ENCODE peak calls at places on chromosomes 2 and 18, in seven cellular contexts. J, B, U, T, V, Q and W are unnamed samples.

GRCh38 chr2:148177559-148177958 is 156.7 kb downstream of the MBD5 start:
- DNase-seq in J (no peak), B (no peak), U (no peak), T (no peak), V (no peak), Q (no peak), W (no peak)

GRCh38 chr2:28334527-28334891 is 58.1 kb upstream of the FOSL2 start:
- DNase-seq in J (no peak), B (no peak), U (no peak), T (no peak), V (no peak), Q (peak; percentile 39), W (no peak)

GRCh38 chr2:37417321-37417720 is 72.9 kb downstream of the QPCT start:
- DNase-seq in J (peak; percentile 51), B (no peak), U (no peak), T (no peak), V (peak; percentile 81), Q (no peak), W (no peak)

GRCh38 chr18:12621737-12622306 is 36.1 kb downstream of the SPIRE1 start:
- DNase-seq in J (peak; percentile 55), B (no peak), U (peak; percentile 82), T (no peak), V (peak; percentile 96), Q (no peak), W (no peak)

GRCh38 chr2:179812501-179812900 is 48.9 kb downstream of the ZNF385B start:
- DNase-seq in J (no peak), B (no peak), U (no peak), T (no peak), V (no peak), Q (no peak), W (no peak)

GRCh38 chr2:102226612-102227351 is 40.0 kb downstream of the IL1RL2 start:
- DNase-seq in J (peak; percentile 51), B (no peak), U (no peak), T (peak; percentile 39), V (peak; percentile 30), Q (no peak), W (no peak)

GRCh38 chr18:35039633-35040032 is 1.6 kb upstream of the MAPRE2 start:
- DNase-seq in J (no peak), B (no peak), U (peak; percentile 1), T (no peak), V (peak; percentile 22), Q (no peak), W (no peak)

GRCh38 chr2:131039101-131039440 is 54.2 kb downstream of the FAM168B start:
- DNase-seq in J (no peak), B (no peak), U (no peak), T (no peak), V (no peak), Q (no peak), W (no peak)

GRCh38 chr18:23977709-23978483 is 36.7 kb upstream of the TTC39C start:
- DNase-seq in J (peak; percentile 71), B (no peak), U (no peak), T (no peak), V (peak; percentile 44), Q (no peak), W (no peak)

GRCh38 chr2:19474128-19474527 is 115.7 kb upstream of the OSR1 start:
- DNase-seq in J (peak; percentile 22), B (peak; percentile 8), U (no peak), T (peak; percentile 76), V (peak; percentile 0), Q (no peak), W (no peak)

GRCh38 chr18:79371536-79372210 is 24.1 kb upstream of the NFATC1 start:
- DNase-seq in J (no peak), B (no peak), U (no peak), T (no peak), V (no peak), Q (no peak), W (no peak)

GRCh38 chr18:27184115-27185024 is 738 bp downstream of the CHST9 start:
- DNase-seq in J (no peak), B (no peak), U (no peak), T (peak; percentile 5), V (no peak), Q (no peak), W (no peak)

GRCh38 chr2:171553858-171554257 is 31.6 kb downstream of the CYBRD1 start:
- DNase-seq in J (no peak), B (peak; percentile 83), U (no peak), T (no peak), V (no peak), Q (no peak), W (no peak)

GRCh38 chr2:109236147-109236546 is 107.1 kb downstream of the SH3RF3 start:
- DNase-seq in J (no peak), B (no peak), U (no peak), T (no peak), V (no peak), Q (no peak), W (no peak)

GRCh38 chr2:200618590-200619021 is 32.8 kb downstream of the AOX1 start:
- DNase-seq in J (peak; percentile 84), B (peak; percentile 78), U (no peak), T (peak; percentile 11), V (peak; percentile 78), Q (no peak), W (no peak)

GRCh38 chr2:84482588-84482987 is 23.5 kb upstream of the SUCLG1 start:
- DNase-seq in J (no peak), B (no peak), U (no peak), T (no peak), V (no peak), Q (no peak), W (no peak)

GRCh38 chr2:221001377-221001776 is 570.7 kb downstream of the EPHA4 start:
- DNase-seq in J (no peak), B (no peak), U (no peak), T (no peak), V (no peak), Q (no peak), W (no peak)

GRCh38 chr2:108267117-108267516 is 21.6 kb upstream of the SULT1C2 start:
- DNase-seq in J (peak; percentile 56), B (peak; percentile 18), U (no peak), T (no peak), V (peak; percentile 71), Q (no peak), W (no peak)

GRCh38 chr2:40208478-40208877 is 243.4 kb downstream of the SLC8A1 start:
- DNase-seq in J (no peak), B (no peak), U (no peak), T (no peak), V (no peak), Q (no peak), W (no peak)

GRCh38 chr2:232422051-232422450 is 15.4 kb downstream of the ALPG start:
- DNase-seq in J (no peak), B (no peak), U (no peak), T (no peak), V (no peak), Q (no peak), W (no peak)

GRCh38 chr2:86622878-86623548 is 652 bp downstream of the RNF103 start:
- DNase-seq in J (no peak), B (no peak), U (no peak), T (peak; percentile 49), V (no peak), Q (peak; percentile 71), W (peak; percentile 73)

DNA sequence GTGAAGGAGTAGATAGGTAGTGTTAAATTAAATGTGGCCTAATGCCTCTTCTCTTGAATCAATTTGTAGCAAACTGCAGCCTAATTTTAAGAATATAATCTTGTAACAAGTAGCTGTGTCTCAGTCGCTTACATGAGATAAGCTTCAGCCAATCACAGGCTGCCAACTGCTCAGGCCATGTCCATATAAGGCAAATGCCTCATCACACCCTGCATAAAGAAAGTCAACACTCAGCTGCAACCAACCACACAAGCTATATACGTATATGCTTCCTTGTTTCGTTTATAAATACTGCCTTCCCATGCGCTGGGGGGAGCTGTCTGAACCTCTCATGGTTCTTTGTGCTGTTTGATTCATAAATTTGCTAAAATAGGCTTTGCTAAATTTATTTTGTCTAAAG is 476.3 kb downstream of the TRIB2 start:
- DNase-seq in J (peak; percentile 11), B (no peak), U (no peak), T (no peak), V (peak; percentile 13), Q (no peak), W (no peak)
- TF ChIP-seq CTCF in J (no peak), B (no peak), U (no peak), T (no peak), V (no peak), Q (no peak), W (no peak)

DNA sequence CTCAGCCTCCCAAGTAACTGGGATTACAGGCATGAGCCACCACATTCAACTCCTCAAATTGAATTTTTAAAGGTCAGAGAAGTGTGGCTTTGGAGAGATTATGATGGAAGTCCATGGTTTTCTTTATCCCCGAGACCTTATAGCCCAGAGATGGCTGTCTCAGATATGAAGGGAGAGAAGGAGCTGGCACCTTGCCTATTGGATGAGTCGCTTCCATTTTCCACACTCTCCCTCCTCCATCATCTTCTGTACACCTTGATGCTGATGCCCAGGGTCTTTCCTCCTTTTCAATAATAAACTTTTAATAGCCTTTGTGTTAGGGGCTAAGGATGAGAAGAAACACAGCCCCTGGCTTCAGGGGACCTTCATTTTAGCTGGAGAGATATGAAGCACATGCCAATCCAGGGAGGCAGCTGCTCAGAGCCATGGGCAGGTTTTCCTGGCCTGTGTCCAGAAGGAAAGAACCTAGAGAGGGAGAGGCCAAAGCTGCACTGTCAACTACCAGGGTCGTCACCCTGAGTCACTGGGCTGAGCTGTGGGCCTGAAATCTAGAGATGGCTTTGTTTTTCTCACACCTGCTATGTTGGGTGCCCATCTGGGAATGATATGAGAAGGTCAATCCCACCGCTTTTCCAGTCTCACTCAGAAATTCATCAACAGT is 146.0 kb upstream of the SERTAD2 start:
- DNase-seq in J (no peak), B (no peak), U (no peak), T (no peak), V (peak; percentile 13), Q (no peak), W (no peak)
- TF ChIP-seq CTCF in J (no peak), B (no peak), U (no peak), T (no peak), V (no peak), Q (no peak), W (no peak)

DNA sequence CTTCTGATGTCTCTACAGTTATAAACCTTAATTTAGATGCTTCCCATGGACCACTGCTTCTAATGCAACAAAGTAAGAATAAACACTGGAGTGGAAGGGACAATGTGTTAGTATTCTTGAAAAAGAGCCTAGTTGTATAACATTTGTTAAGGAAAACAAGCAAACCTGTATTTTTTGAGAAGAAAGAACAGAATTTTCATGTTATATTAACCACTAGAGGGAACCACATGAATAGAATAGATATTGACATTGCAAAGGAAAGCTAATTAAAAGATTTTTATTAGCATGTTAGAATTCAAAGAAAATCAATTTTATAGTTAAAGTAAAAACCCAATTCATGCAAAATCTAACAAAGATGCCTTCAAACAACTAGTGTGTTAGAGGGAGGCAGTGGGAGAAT is 151.2 kb upstream of the BARD1 start:
- DNase-seq in J (peak; percentile 7), B (no peak), U (peak; percentile 2), T (no peak), V (peak; percentile 1), Q (no peak), W (no peak)
- TF ChIP-seq CTCF in J (peak; percentile 7), B (no peak), U (peak; percentile 35), T (peak; percentile 27), V (peak; percentile 28), Q (no peak), W (peak; percentile 55)

DNA sequence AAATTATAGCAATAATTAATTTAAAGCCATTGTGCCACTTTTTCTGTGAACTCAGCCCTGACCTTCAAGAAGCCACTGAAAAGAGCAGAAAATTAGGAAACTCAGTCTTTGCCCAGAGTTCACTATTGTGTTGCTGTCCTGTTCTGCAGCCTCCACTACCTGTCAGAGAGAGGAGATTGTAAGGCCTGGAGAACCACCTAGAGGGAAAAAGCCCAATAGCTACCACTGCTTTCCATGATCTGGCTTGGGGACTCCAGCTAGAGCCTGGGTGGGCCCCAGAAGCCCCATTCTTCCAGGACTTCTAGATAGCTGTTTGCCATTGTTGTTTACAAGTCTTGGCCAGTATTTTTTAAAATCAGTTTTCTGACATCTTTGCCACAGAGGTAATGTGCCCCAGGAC is 176.1 kb upstream of the KLF7 start:
- DNase-seq in J (no peak), B (no peak), U (no peak), T (no peak), V (no peak), Q (no peak), W (no peak)
- TF ChIP-seq CTCF in J (no peak), B (no peak), U (no peak), T (no peak), V (no peak), Q (no peak), W (no peak)